ENCODE peak calls at places on chromosomes 16 and 17, in nine cellular contexts. G is stimulated activated CD4-positive, alpha-beta T cell treated with anti-CD3 and anti-CD28 coated beads, Interleukin-1b, Interleukin-23, amount 100 ng/mL, for 48 hours; L is NK-92 treated with Interleukin-12 subunit alpha and Interleukin-12 subunit beta, amount 100 ng/mL, for 24 hours; Q is activated T-helper 1 cell treated with Interleukin-2 at 50 U/mL for 16 hours; H is H7; F is bronchial epithelial cell; B is heart right ventricle; U is stomach; Z is GM04504. C is an unnamed sample.

GRCh38 chr16:88538366-88539060 is 31.7 kb upstream of the ZC3H18 start:
- DNase-seq in L (no peak), G (no peak), Q (no peak), Z (no peak), U (no peak), F (no peak), B (no peak), H (peak; percentile 86), C (no peak)

GRCh38 chr16:70661534-70661917 is 15.2 kb downstream of the IL34 start:
- DNase-seq in F (no peak), Z (no peak), Q (no peak), G (no peak), U (no peak), H (peak; percentile 68), L (no peak), B (no peak), C (no peak)

GRCh38 chr17:2106308-2106707 is 51.4 kb downstream of the HIC1 start:
- DNase-seq in U (no peak), H (no peak), F (no peak), Z (no peak), G (no peak), B (no peak), L (no peak), Q (no peak), C (no peak)

GRCh38 chr17:65359016-65359415 is 202.4 kb downstream of the AXIN2 start:
- DNase-seq in Z (peak; percentile 58), H (no peak), G (peak; percentile 66), F (peak; percentile 85), L (no peak), U (no peak), B (no peak), Q (no peak), C (peak; percentile 56)

GRCh38 chr16:11797957-11798299 is 870 bp upstream of the ZC3H7A start:
- DNase-seq in F (no peak), G (no peak), U (no peak), B (no peak), H (no peak), Z (no peak), L (no peak), Q (no peak), C (no peak)

GRCh38 chr16:87895641-87896141 is 26.4 kb upstream of the SLC7A5 start:
- DNase-seq in U (peak; percentile 37), G (peak; percentile 95), L (peak; percentile 84), F (no peak), Z (peak; percentile 62), B (no peak), H (no peak), Q (peak; percentile 42), C (peak; percentile 48)

GRCh38 chr17:40996829-40997228 is 2.9 kb upstream of the KRTAP3-3 start:
- DNase-seq in Z (no peak), G (no peak), H (no peak), U (no peak), L (no peak), Q (no peak), B (no peak), F (no peak), C (no peak)

GRCh38 chr17:68783861-68784260 is 171.3 kb downstream of the ABCA8 start:
- DNase-seq in G (no peak), F (no peak), Z (no peak), H (no peak), Q (no peak), U (no peak), B (no peak), L (no peak), C (no peak)

GRCh38 chr17:17713839-17714238 is 32.6 kb downstream of the RAI1 start:
- DNase-seq in H (no peak), B (peak; percentile 65), U (peak; percentile 69), L (no peak), Q (no peak), G (no peak), F (peak; percentile 47), Z (no peak), C (no peak)

GRCh38 chr17:12230411-12230810 is 209.7 kb downstream of the MAP2K4 start:
- DNase-seq in Z (no peak), H (no peak), Q (no peak), B (no peak), L (no peak), U (no peak), F (no peak), G (no peak), C (no peak)

GRCh38 chr16:88406096-88407041 is 23.6 kb downstream of the ZNF469 start:
- DNase-seq in U (no peak), G (no peak), B (no peak), Q (no peak), Z (no peak), L (no peak), H (peak; percentile 92), F (no peak), C (no peak)

GRCh38 chr17:12959441-12959840 is 58.4 kb downstream of the ELAC2 start:
- DNase-seq in B (no peak), F (peak; percentile 34), L (no peak), H (no peak), Q (no peak), G (no peak), U (no peak), Z (peak; percentile 23), C (peak; percentile 76)

GRCh38 chr16:48152226-48152625 is 3.6 kb downstream of the ABCC12 start:
- DNase-seq in Q (no peak), Z (no peak), H (no peak), B (no peak), G (no peak), L (no peak), U (no peak), F (no peak), C (no peak)

GRCh38 chr17:7583253-7584109 is at the start of gene MPDU1:
- DNase-seq in L (peak; percentile 80), H (peak; percentile 95), U (peak; percentile 96), B (peak; percentile 97), G (peak; percentile 97), Z (peak; percentile 91), F (peak; percentile 94), Q (peak; percentile 91), C (peak; percentile 93)

GRCh38 chr16:87391950-87392822 is at the start of gene MAP1LC3B:
- DNase-seq in Q (peak; percentile 99), Z (peak; percentile 91), U (peak; percentile 98), G (peak; percentile 97), F (peak; percentile 85), H (peak; percentile 99), B (peak; percentile 94), L (peak; percentile 89), C (peak; percentile 85)

GRCh38 chr17:51857052-51857593 is 301.4 kb downstream of the CA10 start:
- DNase-seq in B (no peak), G (no peak), Z (no peak), U (no peak), H (peak; percentile 21), Q (no peak), F (no peak), L (no peak), C (no peak)

GRCh38 chr17:77120866-77121265 is 19.9 kb upstream of the SEC14L1 start:
- DNase-seq in Q (no peak), B (no peak), U (no peak), G (no peak), L (no peak), Z (no peak), H (no peak), F (no peak), C (no peak)

C was measured in skeletal muscle cell.